ENCODE peak calls at places on chromosomes 6 and 20, in four cellular contexts. G is GM12865, V is uterus, E is upper lobe of right lung. P is an unnamed sample.

GRCh38 chr6:105209950-105210706 is 30.3 kb upstream of the POPDC3 start:
- DNase-seq in G (no peak), V (no peak), E (no peak), P (peak)

GRCh38 chr20:61692476-61692875 is 373.2 kb downstream of the TAF4 start:
- DNase-seq in G (no peak), V (no peak), E (no peak), P (no peak)

GRCh38 chr6:36590237-36590636 is 3.9 kb upstream of the SRSF3 start:
- DNase-seq in G (no peak), V (peak), E (no peak), P (peak)

GRCh38 chr6:33621396-33622388 is 570 bp downstream of the ITPR3 start:
- DNase-seq in G (peak), V (peak), E (peak), P (peak)

GRCh38 chr6:35048631-35049083 is 92.5 kb downstream of the TCP11 start:
- DNase-seq in G (no peak), V (no peak), E (no peak), P (peak)

GRCh38 chr20:37638527-37638926 is 55.3 kb upstream of the CTNNBL1 start:
- DNase-seq in G (no peak), V (no peak), E (no peak), P (no peak)

GRCh38 chr6:41545174-41545702 is 943 bp upstream of the FOXP4 start:
- DNase-seq in G (no peak), V (no peak), E (no peak), P (no peak)

GRCh38 chr6:35942355-35942754 is 21.5 kb upstream of the SRPK1 start:
- DNase-seq in G (no peak), V (no peak), E (no peak), P (no peak)

GRCh38 chr20:1293641-1294379 is 27.7 kb downstream of the SNPH start:
- DNase-seq in G (no peak), V (no peak), E (peak), P (no peak)

GRCh38 chr6:28695671-28696537 is 170.2 kb downstream of the GPX5 start:
- DNase-seq in G (no peak), V (no peak), E (no peak), P (no peak)

GRCh38 chr6:166786704-166787293 is 159.7 kb upstream of the RPS6KA2 start:
- DNase-seq in G (peak), V (no peak), E (no peak), P (peak)

GRCh38 chr6:24646771-24647170 is 780 bp upstream of the KIAA0319 start:
- DNase-seq in G (no peak), V (no peak), E (no peak), P (peak)

GRCh38 chr20:34023937-34024732 is 30.4 kb downstream of the RALY start:
- DNase-seq in G (no peak), V (no peak), E (no peak), P (no peak)

GRCh38 chr6:144582939-144583613 is 297.9 kb downstream of the UTRN start:
- DNase-seq in G (peak), V (no peak), E (peak), P (peak)

GRCh38 chr20:1286267-1287036 is 20.4 kb downstream of the SNPH start:
- DNase-seq in G (no peak), V (no peak), E (no peak), P (no peak)

GRCh38 chr6:11631008-11631407 is 93.5 kb downstream of the TMEM170B start:
- DNase-seq in G (no peak), V (no peak), E (no peak), P (no peak)
- TF ChIP-seq CTCF in G (no peak), V (no peak), E (no peak), P (no peak)

GRCh38 chr6:108566406-108566805 is 5.7 kb downstream of the FOXO3 start:
- DNase-seq in G (no peak), V (no peak), E (no peak), P (no peak)
- H3K4me3 ChIP-seq in G (no peak), V (no peak), E (no peak), P (no peak)

GRCh38 chr6:154706389-154706788 is 26.8 kb upstream of the SCAF8 start:
- DNase-seq in G (no peak), V (no peak), E (no peak), P (no peak)

GRCh38 chr6:154710689-154711088 is 22.5 kb upstream of the SCAF8 start:
- DNase-seq in G (no peak), V (no peak), E (no peak), P (no peak)

GRCh38 chr6:154709621-154710020 is 23.6 kb upstream of the SCAF8 start:
- DNase-seq in G (no peak), V (no peak), E (no peak), P (no peak)

GRCh38 chr6:154703094-154703493 is 30.1 kb upstream of the SCAF8 start:
- DNase-seq in G (no peak), V (no peak), E (no peak), P (no peak)

GRCh38 chr6:154705471-154706113 is 27.6 kb upstream of the SCAF8 start:
- DNase-seq in G (peak), V (no peak), E (no peak), P (peak)
- TF ChIP-seq CTCF in G (no peak), V (no peak), E (no peak), P (no peak)

DNA sequence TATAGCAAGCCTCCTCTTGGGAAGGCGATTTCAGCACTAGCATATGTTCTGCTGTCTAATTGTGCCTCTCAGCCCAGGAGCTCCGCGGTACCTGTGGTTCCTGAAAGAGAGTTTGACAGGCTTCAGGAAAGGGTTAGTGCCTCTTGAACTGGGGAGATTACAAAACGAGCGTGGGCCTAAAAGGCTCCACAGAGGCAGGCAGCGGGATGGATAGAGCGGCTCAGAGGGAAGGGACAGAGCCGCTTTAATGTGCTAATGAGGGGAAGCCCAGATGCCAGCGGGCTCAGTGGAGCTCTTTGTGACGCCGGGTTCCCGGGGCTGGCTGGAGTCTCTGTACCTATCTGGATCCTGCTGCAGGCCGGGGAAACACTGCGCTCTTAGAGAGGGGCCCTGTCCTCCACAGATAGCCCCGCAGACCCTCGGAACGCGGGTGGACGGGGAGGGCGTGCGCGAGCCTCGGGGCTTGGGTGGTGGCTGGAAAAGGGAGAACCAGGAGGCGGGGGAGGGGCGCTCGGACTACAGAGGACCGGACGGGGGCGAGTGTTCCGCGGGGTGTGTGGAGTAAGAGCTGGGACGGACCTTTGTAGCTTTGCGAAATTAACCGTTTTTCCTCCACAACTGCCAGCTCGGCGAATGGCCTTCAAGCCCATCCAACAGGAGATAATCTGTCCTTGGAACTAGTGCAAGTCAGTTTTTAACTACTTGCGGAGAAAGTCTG is 12.9 kb downstream of the SLC35F1 start:
- DNase-seq in G (no peak), V (peak), E (peak), P (no peak)
- H3K4me3 ChIP-seq in G (no peak), V (peak), E (peak), P (no peak)

DNA sequence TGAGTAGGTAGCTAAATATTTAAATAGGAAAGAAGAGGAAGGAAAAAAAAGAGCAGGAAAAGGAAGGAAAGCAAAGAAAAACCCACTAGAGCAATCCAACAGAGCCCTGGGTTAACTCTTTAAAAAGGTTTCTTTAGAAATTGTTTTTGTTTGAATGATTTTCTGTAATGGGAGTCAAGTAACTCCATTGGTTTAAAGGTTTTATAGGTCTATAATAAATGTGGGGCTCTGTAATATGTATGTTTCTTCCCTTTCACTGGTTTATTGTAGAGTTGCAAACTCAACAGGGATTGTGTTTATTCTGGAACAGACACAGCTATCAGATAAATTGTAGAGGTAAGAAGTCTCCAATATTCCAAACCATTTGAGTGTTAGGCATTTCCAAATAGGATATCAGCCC is 10.9 kb downstream of the PLEKHG1 start:
- DNase-seq in G (no peak), V (no peak), E (no peak), P (no peak)
- TF ChIP-seq CTCF in G (no peak), V (no peak), E (no peak), P (no peak)

DNA sequence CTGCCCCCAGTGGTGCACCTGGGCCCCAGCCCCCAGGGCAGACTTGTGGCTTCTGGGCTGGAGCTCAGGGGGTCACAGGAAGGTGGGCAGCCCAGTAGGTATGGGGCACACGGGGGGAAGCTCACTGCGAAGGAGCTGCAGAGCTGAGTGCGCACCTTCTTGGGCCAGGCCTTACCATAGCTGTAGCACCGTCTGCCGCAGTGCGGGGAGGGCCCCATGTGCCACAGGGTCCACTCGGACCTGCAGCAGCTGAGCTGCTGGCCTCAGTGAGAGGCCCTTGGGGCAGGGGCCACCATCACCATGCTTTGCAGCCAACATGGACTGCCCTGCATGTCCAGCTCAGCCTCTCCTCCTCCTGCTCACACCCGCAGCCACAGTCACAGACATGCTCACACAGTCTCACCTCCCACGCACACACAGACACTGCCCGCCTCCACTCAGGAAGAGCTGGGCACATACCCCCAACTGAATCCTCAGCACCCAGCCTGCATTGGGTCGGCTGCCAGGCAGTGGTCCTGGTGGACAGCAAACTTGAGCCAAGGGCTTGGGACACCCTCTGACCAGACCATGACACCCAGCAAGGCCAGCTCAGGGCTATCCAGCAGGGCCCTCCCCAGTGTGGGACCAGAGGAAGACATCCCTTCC is 35.3 kb downstream of the YTHDF1 start:
- DNase-seq in G (no peak), V (no peak), E (no peak), P (no peak)
- H3K4me3 ChIP-seq in G (no peak), V (no peak), E (no peak), P (no peak)

DNA sequence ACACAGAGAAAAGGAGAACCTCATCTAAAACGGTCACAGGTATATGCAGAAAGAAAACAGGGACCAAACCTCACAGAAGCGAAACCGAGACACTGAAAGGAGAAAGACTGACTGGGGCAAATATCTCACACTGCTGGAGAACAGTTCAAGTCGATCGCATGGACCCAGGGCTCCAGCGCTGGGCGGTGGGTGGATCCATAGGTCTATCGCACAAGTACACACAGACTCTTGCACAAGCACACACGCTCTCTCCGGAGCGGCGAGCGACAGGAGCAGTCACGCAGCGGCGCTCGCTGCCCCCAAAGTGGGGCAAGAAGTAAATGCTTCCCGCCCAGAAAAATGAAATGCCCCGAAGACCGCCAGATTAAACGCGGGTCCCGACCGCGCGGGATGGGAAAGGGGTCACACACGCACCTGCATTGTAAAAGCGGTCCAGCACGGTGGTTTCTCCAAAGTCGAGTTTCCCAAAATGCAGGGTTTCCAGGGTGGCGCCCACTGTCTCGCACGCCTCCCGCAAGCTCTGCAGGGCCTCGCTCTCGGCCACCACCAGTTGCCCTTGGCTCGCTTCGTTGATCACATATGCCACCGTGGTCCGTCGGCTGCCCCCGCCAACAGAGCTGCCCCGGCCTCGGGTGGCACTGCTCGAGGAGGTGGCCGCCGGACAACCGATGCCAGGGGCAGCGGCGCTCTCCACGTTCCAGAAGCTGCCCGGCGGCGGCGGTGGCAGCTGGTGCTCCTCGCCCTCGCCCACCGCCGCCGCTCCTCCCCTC is 796 bp downstream of the MAP3K5 start:
- DNase-seq in G (peak), V (peak), E (peak), P (peak)
- TF ChIP-seq CTCF in G (no peak), V (no peak), E (no peak), P (no peak)

GRCh38 chr20:46683620-46683938 is 5.7 kb downstream of the TP53RK start:
- DNase-seq in G (peak), V (no peak), E (no peak), P (no peak)
- H3K4me3 ChIP-seq in G (no peak), V (peak), E (peak), P (peak)

GRCh38 chr20:45094864-45095574 is 5.9 kb downstream of the KCNS1 start:
- DNase-seq in G (no peak), V (no peak), E (no peak), P (no peak)

GRCh38 chr20:45098096-45098773 is 2.7 kb downstream of the KCNS1 start:
- DNase-seq in G (peak), V (no peak), E (no peak), P (peak)

GRCh38 chr20:45096781-45097180 is 4.1 kb downstream of the KCNS1 start:
- DNase-seq in G (no peak), V (no peak), E (no peak), P (no peak)

GRCh38 chr20:45095753-45096371 is 5.1 kb downstream of the KCNS1 start:
- DNase-seq in G (peak), V (peak), E (no peak), P (peak)

GRCh38 chr20:45097485-45098095 is 3.3 kb downstream of the KCNS1 start:
- DNase-seq in G (peak), V (no peak), E (peak), P (peak)
- TF ChIP-seq CTCF in G (peak), V (no peak), E (peak), P (peak)